ENCODE peak calls at places on chromosome 21, in eight cellular contexts. X is upper lobe of right lung, F is fibroblast of the conjunctiva, R is KBM-7, S is left cardiac atrium, Y is endodermal cell, L is DND-41, J is SIG-M5. E is an unnamed sample.

GRCh38 chr21:41024341-41025056 is 143.5 kb upstream of the BACE2 start:
- DNase-seq in X (no peak), F (no peak), R (no peak), S (no peak), Y (no peak), L (no peak), J (no peak), E (no peak)

GRCh38 chr21:45294509-45295291 is 7.0 kb upstream of the POFUT2 start:
- DNase-seq in X (peak), F (peak), R (no peak), S (peak), Y (peak), L (no peak), J (no peak), E (peak)

GRCh38 chr21:35438643-35439404 is 389.7 kb upstream of the RUNX1 start:
- DNase-seq in X (no peak), F (no peak), R (peak), S (no peak), Y (peak), L (peak), J (no peak), E (peak)

GRCh38 chr21:34771512-34772028 is 102.8 kb downstream of the CLIC6 start:
- DNase-seq in X (no peak), F (peak), R (no peak), S (no peak), Y (no peak), L (no peak), J (peak), E (peak)

GRCh38 chr21:24903954-24904635 is 703.2 kb downstream of the MRPL39 start:
- DNase-seq in X (no peak), F (no peak), R (no peak), S (no peak), Y (no peak), L (no peak), J (no peak), E (no peak)

GRCh38 chr21:41684381-41685245 is 82.2 kb downstream of the RIPK4 start:
- DNase-seq in X (peak), F (no peak), R (no peak), S (peak), Y (peak), L (no peak), J (no peak), E (peak)

GRCh38 chr21:38988211-38989096 is 182.7 kb downstream of the ETS2 start:
- DNase-seq in X (no peak), F (no peak), R (no peak), S (no peak), Y (peak), L (peak), J (no peak), E (no peak)

GRCh38 chr21:14987370-14988170 is 77.2 kb downstream of the NRIP1 start:
- DNase-seq in X (no peak), F (no peak), R (no peak), S (no peak), Y (peak), L (no peak), J (no peak), E (no peak)

GRCh38 chr21:18499761-18500376 is 96.3 kb upstream of the TMPRSS15 start:
- DNase-seq in X (no peak), F (peak), R (peak), S (peak), Y (peak), L (peak), J (no peak), E (no peak)

GRCh38 chr21:23986987-23987386 is 1620.3 kb downstream of the MRPL39 start:
- DNase-seq in X (no peak), F (no peak), R (no peak), S (no peak), Y (no peak), L (no peak), J (no peak), E (no peak)

GRCh38 chr21:28537371-28538079 is 455.2 kb downstream of the LTN1 start:
- DNase-seq in X (no peak), F (no peak), R (no peak), S (no peak), Y (no peak), L (no peak), J (no peak), E (no peak)

GRCh38 chr21:36992671-36993070 is 13.8 kb upstream of the RIPPLY3 start:
- DNase-seq in X (no peak), F (no peak), R (no peak), S (no peak), Y (peak), L (no peak), J (no peak), E (peak)

GRCh38 chr21:44312716-44313115 is 12.9 kb downstream of the PFKL start:
- DNase-seq in X (no peak), F (no peak), R (no peak), S (no peak), Y (no peak), L (no peak), J (no peak), E (no peak)

GRCh38 chr21:25639167-25639921 is at the start of gene JAM2:
- DNase-seq in X (peak), F (peak), R (peak), S (peak), Y (peak), L (no peak), J (no peak), E (peak)

GRCh38 chr21:39575778-39576177 is 37.0 kb upstream of the B3GALT5 start:
- DNase-seq in X (no peak), F (no peak), R (no peak), S (no peak), Y (no peak), L (no peak), J (no peak), E (no peak)

GRCh38 chr21:34830386-34831140 is 161.8 kb downstream of the CLIC6 start:
- DNase-seq in X (no peak), F (no peak), R (no peak), S (no peak), Y (peak), L (no peak), J (no peak), E (no peak)

GRCh38 chr21:16302851-16303282 is 573.1 kb downstream of the USP25 start:
- DNase-seq in X (no peak), F (no peak), R (no peak), S (peak), Y (no peak), L (no peak), J (no peak), E (no peak)

GRCh38 chr21:29342394-29342957 is 43.8 kb downstream of the BACH1 start:
- DNase-seq in X (no peak), F (peak), R (no peak), S (peak), Y (no peak), L (no peak), J (no peak), E (no peak)